ENCODE peak calls at places on chromosome 12, in seven cellular contexts. V, E, S, H, I, W and Z are unnamed samples.

GRCh38 chr12:94898388-94898787 is 105.1 kb downstream of the NDUFA12 start:
- DNase-seq in V (no peak), E (no peak), S (no peak), H (peak), I (no peak), W (no peak), Z (no peak)

GRCh38 chr12:63846249-63846967 is 1.9 kb downstream of the SRGAP1 start:
- DNase-seq in V (no peak), E (no peak), S (no peak), H (no peak), I (no peak), W (no peak), Z (no peak)

GRCh38 chr12:13913371-13913770 is 68.0 kb downstream of the GRIN2B start:
- DNase-seq in V (no peak), E (no peak), S (no peak), H (no peak), I (no peak), W (no peak), Z (no peak)

GRCh38 chr12:94277426-94278000 is 129.1 kb downstream of the PLXNC1 start:
- DNase-seq in V (no peak), E (no peak), S (no peak), H (peak), I (no peak), W (no peak), Z (no peak)

GRCh38 chr12:117629454-117629853 is 268.0 kb upstream of the NOS1 start:
- DNase-seq in V (no peak), E (no peak), S (no peak), H (no peak), I (no peak), W (no peak), Z (no peak)

GRCh38 chr12:11838403-11838802 is 188.9 kb downstream of the ETV6 start:
- DNase-seq in V (no peak), E (no peak), S (no peak), H (peak), I (no peak), W (no peak), Z (no peak)

GRCh38 chr12:30694412-30694955 is 1.2 kb downstream of the IPO8 start:
- DNase-seq in V (no peak), E (no peak), S (no peak), H (peak), I (no peak), W (no peak), Z (no peak)

GRCh38 chr12:62210422-62210821 is 49.8 kb upstream of the USP15 start:
- DNase-seq in V (no peak), E (no peak), S (no peak), H (peak), I (peak), W (peak), Z (peak)

GRCh38 chr12:62686938-62687337 is 220.3 kb downstream of the MON2 start:
- DNase-seq in V (no peak), E (no peak), S (no peak), H (peak), I (no peak), W (no peak), Z (no peak)

GRCh38 chr12:123491056-123491455 is 33.1 kb downstream of the SNRNP35 start:
- DNase-seq in V (no peak), E (no peak), S (no peak), H (no peak), I (no peak), W (no peak), Z (no peak)

GRCh38 chr12:57477710-57478681 is 1.7 kb downstream of the ARHGAP9 start:
- DNase-seq in V (no peak), E (no peak), S (no peak), H (peak), I (no peak), W (peak), Z (no peak)

GRCh38 chr12:124456652-124457152 is 110.7 kb downstream of the NCOR2 start:
- DNase-seq in V (peak), E (no peak), S (no peak), H (no peak), I (no peak), W (peak), Z (no peak)

GRCh38 chr12:57430117-57430930 is 519 bp downstream of the R3HDM2 start:
- DNase-seq in V (peak), E (no peak), S (no peak), H (peak), I (no peak), W (peak), Z (no peak)

GRCh38 chr12:89529738-89530137 is 3.9 kb upstream of the POC1B start:
- DNase-seq in V (no peak), E (no peak), S (no peak), H (peak), I (no peak), W (no peak), Z (no peak)

GRCh38 chr12:92107621-92108131 is 38.0 kb downstream of the BTG1 start:
- DNase-seq in V (no peak), E (no peak), S (no peak), H (no peak), I (no peak), W (no peak), Z (no peak)

GRCh38 chr12:13093191-13093849 is 10.1 kb downstream of the GSG1 start:
- DNase-seq in V (no peak), E (no peak), S (no peak), H (no peak), I (no peak), W (no peak), Z (no peak)

GRCh38 chr12:88052686-88053085 is 23.5 kb upstream of the C12orf50 start:
- DNase-seq in V (no peak), E (no peak), S (peak), H (peak), I (peak), W (no peak), Z (no peak)

GRCh38 chr12:70150230-70150629 is 93.0 kb upstream of the CNOT2 start:
- DNase-seq in V (no peak), E (no peak), S (no peak), H (no peak), I (no peak), W (no peak), Z (no peak)

GRCh38 chr12:70154960-70155589 is 88.2 kb upstream of the CNOT2 start:
- DNase-seq in V (no peak), E (no peak), S (no peak), H (peak), I (peak), W (no peak), Z (no peak)

GRCh38 chr12:70151993-70152392 is 91.2 kb upstream of the CNOT2 start:
- DNase-seq in V (no peak), E (no peak), S (no peak), H (no peak), I (no peak), W (no peak), Z (no peak)

GRCh38 chr12:70157099-70157498 is 86.1 kb upstream of the CNOT2 start:
- DNase-seq in V (no peak), E (no peak), S (no peak), H (no peak), I (no peak), W (no peak), Z (no peak)

DNA sequence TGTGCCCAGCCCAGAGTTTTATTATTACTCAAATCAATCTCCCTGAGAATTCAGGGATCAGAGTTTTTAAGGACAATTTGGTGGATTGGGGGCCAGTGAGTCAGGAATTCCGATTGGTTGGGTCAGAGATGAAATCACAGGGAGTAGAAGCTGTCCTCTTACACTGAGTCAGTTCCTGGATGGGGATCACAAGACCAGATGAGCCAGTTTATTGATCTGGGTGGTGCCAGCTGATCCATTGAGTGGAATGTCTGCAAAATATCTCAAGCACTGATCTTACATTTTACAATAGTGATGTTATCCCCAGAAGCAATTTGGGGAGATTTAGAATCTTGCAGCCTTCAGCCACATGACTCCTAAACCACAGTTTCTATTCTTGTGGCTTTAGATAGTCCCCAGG is 89.1 kb upstream of the CNOT2 start:
- DNase-seq in V (no peak), E (no peak), S (no peak), H (no peak), I (peak), W (no peak), Z (no peak)
- H3K27ac ChIP-seq in V (no peak), E (no peak), S (no peak), H (no peak), I (no peak), W (no peak), Z (no peak)

GRCh38 chr12:51951843-51952722 is 584 bp downstream of the ACVR1B start:
- DNase-seq in V (no peak), E (peak), S (no peak), H (no peak), I (no peak), W (peak), Z (no peak)
- H3K27ac ChIP-seq in V (peak), E (peak), S (no peak), H (peak), I (peak), W (peak), Z (peak)

DNA sequence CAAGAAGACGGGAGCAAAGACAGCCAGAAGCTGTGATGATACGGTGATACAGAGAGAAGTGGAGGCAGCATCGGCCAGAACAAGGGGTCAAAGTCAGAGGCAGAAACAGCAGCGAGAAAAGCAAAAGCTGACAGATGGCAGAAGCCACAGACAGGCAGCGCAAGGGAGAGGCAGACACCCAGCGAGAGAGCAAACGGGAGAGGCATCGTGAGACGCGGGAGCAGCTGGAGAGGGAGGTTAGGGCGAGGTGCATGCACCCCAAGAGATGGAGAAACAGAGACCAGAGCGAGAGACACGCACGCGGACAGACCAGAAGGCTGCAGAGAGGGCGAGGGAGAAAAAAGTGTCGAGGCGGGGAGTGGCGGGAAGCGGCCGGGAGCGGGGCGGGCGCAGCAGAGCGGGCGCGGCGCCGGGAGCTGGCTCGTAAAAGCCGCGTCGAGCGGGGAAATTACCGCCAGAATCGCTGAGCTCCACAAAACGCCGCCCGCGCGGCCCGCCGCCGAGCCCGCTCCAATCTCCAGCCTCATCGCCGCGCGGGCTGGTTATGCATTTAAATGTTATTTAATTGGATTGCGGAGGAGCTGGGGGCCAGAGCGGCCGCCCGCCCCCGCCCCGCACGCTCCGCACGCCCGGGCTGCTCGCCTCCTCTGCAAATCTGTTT is 15.6 kb downstream of the SMUG1 start:
- DNase-seq in V (no peak), E (peak), S (no peak), H (peak), I (no peak), W (no peak), Z (no peak)
- H3K27ac ChIP-seq in V (no peak), E (no peak), S (no peak), H (no peak), I (no peak), W (no peak), Z (no peak)

DNA sequence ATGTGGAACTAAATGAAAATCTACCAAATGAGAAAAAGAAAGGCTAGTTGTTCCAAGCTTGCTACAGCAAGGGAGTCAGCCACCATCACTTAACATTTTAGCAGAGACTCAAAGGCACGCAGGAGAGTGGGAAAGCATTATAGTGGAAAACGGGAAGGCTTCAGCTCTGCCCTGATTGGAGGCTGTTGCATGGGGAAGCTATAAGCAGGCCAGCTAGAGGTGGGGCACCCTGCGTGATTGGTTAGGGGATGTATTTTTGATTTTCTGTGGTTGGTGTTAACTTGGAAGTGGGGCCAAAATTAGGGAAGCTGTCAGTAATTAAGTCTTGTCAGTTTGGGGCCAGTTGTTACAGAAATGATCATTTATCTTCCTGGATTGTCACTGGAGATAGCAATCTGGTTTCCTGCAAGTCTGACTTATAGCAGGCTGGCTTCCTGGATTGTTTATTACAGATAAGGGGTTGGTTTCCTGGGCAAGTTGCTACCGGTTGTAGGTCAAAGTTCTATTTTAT is 93.9 kb downstream of the FAR2 start:
- DNase-seq in V (no peak), E (no peak), S (no peak), H (no peak), I (no peak), W (peak), Z (no peak)
- H3K27ac ChIP-seq in V (no peak), E (no peak), S (no peak), H (no peak), I (no peak), W (peak), Z (peak)